ENCODE peak calls at places on chromosomes 12 and 14, in nine cellular contexts. One of them, this sample, is unnamed. For H3K4me1 and H3K9me3, the result is how much of the 10 kb centered on the place peaks cover.

GRCh38 chr12:68358532-68359485 is 26.6 kb upstream of the MDM1 start:
- DNase-seq in left lung: no peak
- DNase-seq in endodermal cell: peak
- DNase-seq in heart left ventricle: peak
- DNase-seq in pancreas: peak
- DNase-seq in PC-9: peak
- DNase-seq in OCI-LY7: peak
- DNase-seq in body of pancreas: peak
- DNase-seq in heart right ventricle: no peak
- DNase-seq in this sample: no peak

GRCh38 chr14:97277711-97278110 is 480.5 kb downstream of the VRK1 start:
- DNase-seq in endodermal cell: peak
- DNase-seq in heart left ventricle: no peak
- DNase-seq in left lung: no peak
- DNase-seq in OCI-LY7: no peak
- DNase-seq in heart right ventricle: no peak
- DNase-seq in body of pancreas: no peak
- DNase-seq in PC-9: no peak
- DNase-seq in pancreas: no peak
- DNase-seq in this sample: no peak

GRCh38 chr12:104469066-104469465 is 12.3 kb downstream of the CHST11 start:
- DNase-seq in heart left ventricle: no peak
- DNase-seq in left lung: no peak
- DNase-seq in body of pancreas: no peak
- DNase-seq in endodermal cell: no peak
- DNase-seq in heart right ventricle: no peak
- DNase-seq in OCI-LY7: no peak
- DNase-seq in PC-9: no peak
- DNase-seq in pancreas: no peak
- DNase-seq in this sample: no peak

GRCh38 chr12:15004401-15004800 is 31.6 kb downstream of the PDE6H start:
- DNase-seq in left lung: no peak
- DNase-seq in body of pancreas: no peak
- DNase-seq in heart left ventricle: no peak
- DNase-seq in endodermal cell: no peak
- DNase-seq in PC-9: no peak
- DNase-seq in pancreas: no peak
- DNase-seq in OCI-LY7: no peak
- DNase-seq in heart right ventricle: no peak
- DNase-seq in this sample: no peak

GRCh38 chr14:56196274-56196673 is 78.1 kb downstream of the PELI2 start:
- DNase-seq in PC-9: no peak
- DNase-seq in endodermal cell: no peak
- DNase-seq in left lung: no peak
- DNase-seq in pancreas: no peak
- DNase-seq in OCI-LY7: peak
- DNase-seq in body of pancreas: no peak
- DNase-seq in heart left ventricle: no peak
- DNase-seq in heart right ventricle: no peak
- DNase-seq in this sample: no peak

GRCh38 chr14:33035795-33036194 is 97.1 kb downstream of the NPAS3 start:
- DNase-seq in heart right ventricle: no peak
- DNase-seq in body of pancreas: no peak
- DNase-seq in OCI-LY7: no peak
- DNase-seq in left lung: no peak
- DNase-seq in pancreas: no peak
- DNase-seq in endodermal cell: no peak
- DNase-seq in PC-9: no peak
- DNase-seq in heart left ventricle: no peak
- DNase-seq in this sample: no peak

GRCh38 chr14:69708586-69709169 is 58.3 kb upstream of the SRSF5 start:
- DNase-seq in left lung: no peak
- DNase-seq in heart right ventricle: no peak
- DNase-seq in PC-9: no peak
- DNase-seq in body of pancreas: no peak
- DNase-seq in pancreas: no peak
- DNase-seq in OCI-LY7: peak
- DNase-seq in heart left ventricle: no peak
- DNase-seq in endodermal cell: peak
- DNase-seq in this sample: no peak

GRCh38 chr14:35687335-35687939 is 121.7 kb downstream of the RALGAPA1 start:
- DNase-seq in PC-9: no peak
- DNase-seq in endodermal cell: peak
- DNase-seq in body of pancreas: peak
- DNase-seq in heart left ventricle: no peak
- DNase-seq in heart right ventricle: no peak
- DNase-seq in OCI-LY7: peak
- DNase-seq in pancreas: no peak
- DNase-seq in left lung: no peak
- DNase-seq in this sample: no peak

GRCh38 chr12:94561943-94562411 is 88.4 kb downstream of the TMCC3 start:
- DNase-seq in left lung: no peak
- DNase-seq in PC-9: peak
- DNase-seq in endodermal cell: peak
- DNase-seq in heart left ventricle: no peak
- DNase-seq in OCI-LY7: peak
- DNase-seq in body of pancreas: peak
- DNase-seq in heart right ventricle: peak
- DNase-seq in pancreas: peak
- DNase-seq in this sample: no peak

GRCh38 chr12:125143491-125143890 is 78.3 kb downstream of the AACS start:
- DNase-seq in body of pancreas: no peak
- DNase-seq in PC-9: no peak
- DNase-seq in left lung: no peak
- DNase-seq in OCI-LY7: no peak
- DNase-seq in pancreas: no peak
- DNase-seq in heart right ventricle: peak
- DNase-seq in heart left ventricle: peak
- DNase-seq in endodermal cell: no peak
- DNase-seq in this sample: no peak

GRCh38 chr12:20852649-20853048 is 42.1 kb downstream of the SLCO1B3 start:
- DNase-seq in pancreas: no peak
- DNase-seq in left lung: no peak
- DNase-seq in PC-9: no peak
- DNase-seq in body of pancreas: no peak
- DNase-seq in OCI-LY7: no peak
- DNase-seq in endodermal cell: no peak
- DNase-seq in heart left ventricle: no peak
- DNase-seq in heart right ventricle: no peak
- DNase-seq in this sample: no peak

GRCh38 chr12:19642305-19642704 is 203.0 kb downstream of the AEBP2 start:
- DNase-seq in body of pancreas: no peak
- DNase-seq in pancreas: no peak
- DNase-seq in endodermal cell: no peak
- DNase-seq in OCI-LY7: no peak
- DNase-seq in heart left ventricle: no peak
- DNase-seq in PC-9: no peak
- DNase-seq in heart right ventricle: no peak
- DNase-seq in left lung: no peak
- DNase-seq in this sample: no peak

GRCh38 chr12:46263140-46264017 is 5.5 kb downstream of the SLC38A1 start:
- DNase-seq in OCI-LY7: no peak
- DNase-seq in body of pancreas: no peak
- DNase-seq in endodermal cell: peak
- DNase-seq in heart left ventricle: no peak
- DNase-seq in pancreas: no peak
- DNase-seq in PC-9: no peak
- DNase-seq in left lung: no peak
- DNase-seq in heart right ventricle: no peak
- DNase-seq in this sample: no peak
- H3K4me1 ChIP-seq in OCI-LY7: under half
- H3K4me1 ChIP-seq in body of pancreas: half or more
- H3K4me1 ChIP-seq in endodermal cell: under half
- H3K4me1 ChIP-seq in heart left ventricle: under half
- H3K4me1 ChIP-seq in pancreas: under half
- H3K4me1 ChIP-seq in PC-9: half or more
- H3K4me1 ChIP-seq in left lung: half or more
- H3K4me1 ChIP-seq in heart right ventricle: half or more
- H3K4me1 ChIP-seq in this sample: under half

GRCh38 chr12:6613015-6613775 is 6.0 kb upstream of the CHD4 start:
- DNase-seq in heart left ventricle: peak
- DNase-seq in PC-9: peak
- DNase-seq in pancreas: peak
- DNase-seq in body of pancreas: peak
- DNase-seq in endodermal cell: peak
- DNase-seq in heart right ventricle: peak
- DNase-seq in OCI-LY7: peak
- DNase-seq in left lung: peak
- DNase-seq in this sample: peak

GRCh38 chr12:6612247-6612646 is 5.1 kb upstream of the CHD4 start:
- DNase-seq in heart right ventricle: no peak
- DNase-seq in body of pancreas: no peak
- DNase-seq in OCI-LY7: peak
- DNase-seq in heart left ventricle: no peak
- DNase-seq in endodermal cell: no peak
- DNase-seq in pancreas: no peak
- DNase-seq in PC-9: no peak
- DNase-seq in left lung: no peak
- DNase-seq in this sample: no peak

GRCh38 chr12:6614513-6615177 is 7.5 kb upstream of the CHD4 start:
- DNase-seq in heart right ventricle: no peak
- DNase-seq in left lung: no peak
- DNase-seq in heart left ventricle: no peak
- DNase-seq in pancreas: no peak
- DNase-seq in endodermal cell: peak
- DNase-seq in PC-9: no peak
- DNase-seq in OCI-LY7: no peak
- DNase-seq in body of pancreas: no peak
- DNase-seq in this sample: no peak

GRCh38 chr12:6612652-6613014 is 5.5 kb upstream of the CHD4 start:
- DNase-seq in PC-9: peak
- DNase-seq in heart left ventricle: no peak
- DNase-seq in pancreas: no peak
- DNase-seq in OCI-LY7: peak
- DNase-seq in heart right ventricle: no peak
- DNase-seq in endodermal cell: no peak
- DNase-seq in left lung: no peak
- DNase-seq in body of pancreas: no peak
- DNase-seq in this sample: no peak

DNA sequence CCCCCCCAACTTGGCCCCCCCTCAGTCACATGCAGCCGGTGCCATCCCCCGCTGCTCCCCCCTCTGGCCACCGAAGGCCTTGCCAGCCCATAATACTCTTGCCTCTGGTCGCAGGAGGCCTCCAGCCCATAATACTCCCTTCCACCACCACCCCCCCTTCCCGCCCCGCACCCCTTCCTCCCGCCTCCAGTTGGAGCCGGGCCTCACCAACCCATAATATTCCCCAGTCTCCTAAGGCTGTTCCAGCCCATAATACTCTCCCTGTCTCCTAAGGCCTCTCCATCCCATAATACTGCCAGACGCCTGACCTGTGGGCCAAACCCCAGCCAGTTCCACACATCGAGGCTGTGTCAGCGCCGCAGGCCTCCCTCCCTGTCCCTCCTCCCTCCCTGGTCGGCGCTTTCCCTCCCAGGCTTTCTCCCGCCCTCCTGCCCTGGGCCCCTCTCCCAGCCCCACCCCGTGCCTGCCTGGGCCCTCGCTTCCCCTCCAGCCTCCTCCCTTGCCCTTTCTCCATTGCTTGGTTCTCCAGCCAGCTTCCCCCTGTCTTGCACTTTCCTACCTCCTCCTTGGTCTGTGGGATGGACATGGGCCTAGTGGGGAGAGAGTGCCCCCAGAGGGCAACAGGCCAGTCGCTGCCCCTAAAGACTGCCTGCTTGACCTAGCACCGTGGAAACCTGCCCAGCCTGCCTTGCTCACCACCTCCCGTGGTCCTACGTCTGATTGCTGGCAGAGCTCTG is 6.8 kb upstream of the CHD4 start:
- DNase-seq in pancreas: peak
- DNase-seq in endodermal cell: peak
- DNase-seq in heart left ventricle: peak
- DNase-seq in body of pancreas: peak
- DNase-seq in heart right ventricle: peak
- DNase-seq in left lung: peak
- DNase-seq in OCI-LY7: peak
- DNase-seq in PC-9: peak
- DNase-seq in this sample: peak
- TF ChIP-seq CTCF in pancreas: no peak
- TF ChIP-seq CTCF in endodermal cell: peak
- TF ChIP-seq CTCF in heart left ventricle: peak
- TF ChIP-seq CTCF in body of pancreas: no peak
- TF ChIP-seq CTCF in heart right ventricle: peak
- TF ChIP-seq CTCF in left lung: no peak
- TF ChIP-seq CTCF in OCI-LY7: peak
- TF ChIP-seq CTCF in PC-9: no peak
- TF ChIP-seq CTCF in this sample: no peak

GRCh38 chr12:50017047-50017446 is 8.2 kb downstream of the RACGAP1 start:
- DNase-seq in heart right ventricle: no peak
- DNase-seq in pancreas: peak
- DNase-seq in OCI-LY7: no peak
- DNase-seq in PC-9: no peak
- DNase-seq in body of pancreas: peak
- DNase-seq in heart left ventricle: peak
- DNase-seq in endodermal cell: peak
- DNase-seq in left lung: no peak
- DNase-seq in this sample: no peak
- H3K9me3 ChIP-seq in heart right ventricle: under half
- H3K9me3 ChIP-seq in pancreas: under half
- H3K9me3 ChIP-seq in OCI-LY7: under half
- H3K9me3 ChIP-seq in PC-9: under half
- H3K9me3 ChIP-seq in body of pancreas: under half
- H3K9me3 ChIP-seq in heart left ventricle: under half
- H3K9me3 ChIP-seq in endodermal cell: under half
- H3K9me3 ChIP-seq in left lung: under half
- H3K9me3 ChIP-seq in this sample: under half

DNA sequence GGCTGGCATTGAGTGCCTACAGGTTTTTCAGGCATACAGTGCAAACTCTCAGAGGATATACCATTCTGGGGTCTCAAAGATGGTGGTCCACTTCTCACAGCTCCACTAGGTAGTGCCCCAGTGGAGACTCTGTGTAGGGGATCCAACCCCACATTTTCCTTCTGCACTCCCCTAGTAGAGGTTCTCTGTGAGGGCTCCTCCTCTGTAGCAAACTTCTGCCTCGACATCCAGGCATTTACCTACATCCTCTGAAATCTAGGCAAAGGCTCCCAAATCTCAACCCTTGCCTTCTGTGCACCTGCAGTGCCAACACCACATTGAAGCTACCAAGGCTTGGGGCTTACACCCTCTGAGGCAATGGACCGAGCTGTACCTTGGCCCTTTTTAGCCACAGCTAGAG is 179.2 kb downstream of the CCDC91 start:
- DNase-seq in body of pancreas: no peak
- DNase-seq in OCI-LY7: peak
- DNase-seq in endodermal cell: no peak
- DNase-seq in heart right ventricle: no peak
- DNase-seq in pancreas: no peak
- DNase-seq in heart left ventricle: no peak
- DNase-seq in PC-9: no peak
- DNase-seq in left lung: no peak
- DNase-seq in this sample: no peak
- H3K4me1 ChIP-seq in body of pancreas: under half
- H3K4me1 ChIP-seq in OCI-LY7: under half
- H3K4me1 ChIP-seq in endodermal cell: under half
- H3K4me1 ChIP-seq in heart right ventricle: under half
- H3K4me1 ChIP-seq in pancreas: under half
- H3K4me1 ChIP-seq in heart left ventricle: under half
- H3K4me1 ChIP-seq in PC-9: under half
- H3K4me1 ChIP-seq in left lung: under half
- H3K4me1 ChIP-seq in this sample: under half